ENCODE peak calls at places on chromosome 19, in seven cellular contexts. J, Q, I, T, A, U and F are unnamed samples.
A peak's percentile ranks its signal among the peaks of the same experiment; 100 is the strongest.

GRCh38 chr19:10812902-10813404 is 23.1 kb downstream of the TMED1 start:
- DNase-seq in J (no peak), Q (no peak), I (no peak), T (peak; percentile 97), A (no peak), U (no peak), F (peak; percentile 87)

GRCh38 chr19:34960103-34960805 is 3.8 kb downstream of the ZNF792 start:
- DNase-seq in J (no peak), Q (no peak), I (no peak), T (peak; percentile 86), A (no peak), U (no peak), F (peak; percentile 11)

GRCh38 chr19:38151242-38151641 is 72.8 kb downstream of the DPF1 start:
- DNase-seq in J (no peak), Q (no peak), I (no peak), T (no peak), A (no peak), U (no peak), F (no peak)

GRCh38 chr19:16445238-16446107 is 26.3 kb downstream of the EPS15L1 start:
- DNase-seq in J (no peak), Q (no peak), I (no peak), T (peak; percentile 83), A (no peak), U (no peak), F (no peak)

GRCh38 chr19:5352229-5352763 is 11.7 kb upstream of the PTPRS start:
- DNase-seq in J (no peak), Q (no peak), I (no peak), T (peak; percentile 15), A (no peak), U (no peak), F (no peak)

GRCh38 chr19:3426433-3426832 is 53.9 kb downstream of the SMIM24 start:
- DNase-seq in J (no peak), Q (no peak), I (no peak), T (no peak), A (no peak), U (no peak), F (no peak)

GRCh38 chr19:664913-665443 is 2.0 kb upstream of the RNF126 start:
- DNase-seq in J (peak; percentile 86), Q (peak; percentile 82), I (peak; percentile 74), T (peak; percentile 70), A (peak; percentile 75), U (peak; percentile 94), F (peak; percentile 55)

GRCh38 chr19:31085125-31085524 is 264.1 kb downstream of the TSHZ3 start:
- DNase-seq in J (no peak), Q (no peak), I (no peak), T (no peak), A (no peak), U (no peak), F (no peak)

GRCh38 chr19:17647071-17648020 is 40.8 kb downstream of the UNC13A start:
- DNase-seq in J (no peak), Q (no peak), I (no peak), T (no peak), A (no peak), U (peak; percentile 71), F (no peak)

GRCh38 chr19:47467914-47468313 is 3.8 kb downstream of the SLC8A2 start:
- DNase-seq in J (no peak), Q (no peak), I (no peak), T (no peak), A (no peak), U (no peak), F (no peak)

GRCh38 chr19:17933414-17934129 is 757 bp downstream of the CCDC124 start:
- DNase-seq in J (no peak), Q (no peak), I (no peak), T (peak; percentile 42), A (no peak), U (no peak), F (no peak)

GRCh38 chr19:15373644-15374043 is 5.9 kb downstream of the AKAP8 start:
- DNase-seq in J (no peak), Q (no peak), I (no peak), T (no peak), A (no peak), U (no peak), F (no peak)

GRCh38 chr19:1864480-1865171 is 1.2 kb upstream of the KLF16 start:
- DNase-seq in J (peak; percentile 82), Q (peak; percentile 72), I (peak; percentile 74), T (peak; percentile 38), A (no peak), U (peak; percentile 92), F (no peak)

GRCh38 chr19:14525729-14526128 is 3.7 kb upstream of the TECR start:
- DNase-seq in J (no peak), Q (no peak), I (no peak), T (no peak), A (no peak), U (no peak), F (no peak)

GRCh38 chr19:45460807-45461347 is 6.9 kb upstream of the FOSB start:
- DNase-seq in J (no peak), Q (no peak), I (no peak), T (no peak), A (no peak), U (no peak), F (no peak)

GRCh38 chr19:16640951-16641350 is 12.9 kb upstream of the MED26 start:
- DNase-seq in J (no peak), Q (no peak), I (no peak), T (no peak), A (no peak), U (no peak), F (no peak)

GRCh38 chr19:5001547-5002131 is 32.7 kb downstream of the KDM4B start:
- DNase-seq in J (no peak), Q (no peak), I (no peak), T (peak; percentile 71), A (no peak), U (no peak), F (no peak)

GRCh38 chr19:47848871-47849473 is 10.1 kb upstream of the TPRX2 start:
- DNase-seq in J (peak; percentile 19), Q (no peak), I (no peak), T (no peak), A (no peak), U (no peak), F (no peak)

GRCh38 chr19:10271543-10272086 is 695 bp downstream of the ICAM1 start:
- DNase-seq in J (no peak), Q (peak; percentile 68), I (peak; percentile 40), T (peak; percentile 56), A (peak; percentile 47), U (no peak), F (no peak)

DNA sequence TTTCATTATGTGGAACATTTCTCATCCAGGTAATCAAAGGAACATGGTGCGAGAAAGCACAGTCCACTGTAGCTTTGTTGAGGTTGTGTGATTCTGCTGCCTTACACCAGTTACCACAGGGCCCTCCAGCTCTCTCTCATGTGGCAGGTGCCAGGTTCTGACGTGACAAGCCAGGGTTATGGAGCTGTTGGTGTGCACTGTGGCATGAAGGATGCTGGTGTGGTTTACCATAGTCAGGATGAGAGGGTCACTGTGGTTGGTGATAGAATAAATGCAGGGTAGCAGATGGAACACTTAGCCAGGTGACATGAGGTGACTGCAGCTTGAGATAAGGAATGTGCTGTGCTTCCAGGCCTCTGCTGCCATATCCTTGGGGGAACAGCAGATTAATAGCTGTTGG is 7.4 kb downstream of the ZNF223 start:
- DNase-seq in J (no peak), Q (no peak), I (no peak), T (no peak), A (no peak), U (no peak), F (no peak)
- H3K9me3 ChIP-seq in J (peaks cover 24% of the 10 kb centered on the region), Q (no peaks in the 10 kb centered on the region), I (no peaks in the 10 kb centered on the region), T (no peaks in the 10 kb centered on the region), A (peaks cover 11% of the 10 kb centered on the region), U (peaks cover 14% of the 10 kb centered on the region), F (peaks cover 7% of the 10 kb centered on the region)

DNA sequence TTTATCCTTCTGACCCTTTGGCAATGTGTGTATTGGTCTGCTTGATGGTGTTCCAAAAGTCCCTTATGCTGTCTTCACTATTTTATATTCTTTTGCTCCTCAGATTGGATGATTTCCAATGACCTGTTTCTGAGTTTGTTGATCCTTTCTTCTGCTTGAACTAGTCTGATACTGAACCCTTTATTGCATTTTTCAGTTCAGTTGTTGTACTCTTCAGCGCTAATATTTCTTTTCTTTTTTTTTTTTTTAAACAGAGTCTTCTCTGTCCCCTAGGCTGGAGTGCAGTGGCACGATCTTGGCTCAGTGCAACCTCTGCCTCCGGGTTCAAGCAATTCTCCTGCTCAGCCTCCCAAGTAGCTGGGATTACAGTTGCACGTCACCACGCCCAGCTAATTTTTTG is 12.6 kb upstream of the ZNF566 start:
- DNase-seq in J (no peak), Q (no peak), I (no peak), T (no peak), A (no peak), U (no peak), F (no peak)
- H3K9me3 ChIP-seq in J (peaks cover 92% of the 10 kb centered on the region), Q (peaks cover 9% of the 10 kb centered on the region), I (no peaks in the 10 kb centered on the region), T (peaks cover 46% of the 10 kb centered on the region), A (peaks cover 4% of the 10 kb centered on the region), U (peaks cover 16% of the 10 kb centered on the region), F (peaks cover 76% of the 10 kb centered on the region)

DNA sequence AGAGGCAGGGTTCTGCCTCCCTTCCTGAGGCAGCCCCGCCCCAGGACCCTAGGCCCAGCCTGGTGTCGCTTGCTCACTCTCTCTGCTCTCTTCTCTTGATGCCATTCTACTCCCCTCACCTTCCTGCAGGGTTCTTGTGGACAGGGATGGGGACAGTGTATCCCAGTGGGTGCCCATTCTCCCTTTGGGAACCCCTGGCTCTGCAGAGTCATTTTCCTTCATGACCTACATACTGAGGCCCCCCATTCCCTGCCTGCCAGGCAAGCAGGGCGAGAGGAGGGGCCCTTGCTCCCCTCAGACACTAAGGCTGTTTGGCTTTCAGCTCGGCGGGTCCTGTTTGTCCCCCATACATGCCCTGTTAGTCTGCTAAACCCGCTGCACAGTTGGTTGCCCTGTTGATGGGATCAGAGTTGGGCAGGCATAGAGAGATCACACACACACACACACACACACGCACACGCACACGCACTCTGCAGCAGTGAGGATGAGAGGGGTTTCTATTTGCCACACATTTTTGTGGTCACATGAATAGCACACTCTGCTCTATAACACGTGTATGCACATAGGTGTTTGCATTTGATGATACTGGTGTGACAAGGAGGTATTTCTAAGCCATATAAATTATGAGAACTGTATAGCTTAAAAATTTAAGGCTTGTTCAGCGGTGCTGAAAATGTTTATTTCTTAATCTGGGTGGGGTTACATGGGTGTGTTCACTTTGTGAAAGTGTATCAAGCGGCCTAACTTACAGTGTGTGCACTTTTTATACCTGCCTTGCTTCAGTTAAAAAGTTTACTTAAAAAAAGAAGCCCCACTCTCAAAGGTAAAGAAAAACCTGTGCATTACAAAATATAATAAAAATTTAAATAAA is 20.3 kb downstream of the NFIX start:
- DNase-seq in J (peak; percentile 5), Q (no peak), I (no peak), T (peak; percentile 33), A (no peak), U (no peak), F (no peak)
- H3K9me3 ChIP-seq in J (no peaks in the 10 kb centered on the region), Q (no peaks in the 10 kb centered on the region), I (no peaks in the 10 kb centered on the region), T (no peaks in the 10 kb centered on the region), A (no peaks in the 10 kb centered on the region), U (no peaks in the 10 kb centered on the region), F (peaks cover 16% of the 10 kb centered on the region)

DNA sequence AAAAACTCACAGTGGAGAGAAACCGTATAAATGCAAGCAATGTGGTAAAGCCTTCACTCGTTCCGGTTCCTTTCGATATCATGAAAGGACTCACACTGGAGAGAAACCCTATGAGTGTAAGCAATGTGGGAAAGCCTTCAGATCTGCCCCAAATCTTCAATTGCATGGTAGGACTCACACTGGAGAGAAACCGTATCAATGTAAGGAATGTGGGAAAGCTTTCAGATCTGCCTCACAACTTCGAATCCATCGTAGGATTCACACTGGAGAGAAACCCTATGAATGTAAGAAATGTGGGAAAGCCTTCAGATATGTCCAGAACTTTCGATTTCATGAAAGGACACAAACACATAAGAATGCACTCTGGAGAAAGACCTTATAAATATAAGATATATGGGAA is 19.4 kb upstream of the ZNF69 start:
- DNase-seq in J (no peak), Q (no peak), I (no peak), T (no peak), A (no peak), U (no peak), F (no peak)
- H3K9me3 ChIP-seq in J (peaks cover 86% of the 10 kb centered on the region), Q (peaks cover 41% of the 10 kb centered on the region), I (no peaks in the 10 kb centered on the region), T (peaks cover 72% of the 10 kb centered on the region), A (peaks cover 33% of the 10 kb centered on the region), U (peaks cover 25% of the 10 kb centered on the region), F (peaks cover 54% of the 10 kb centered on the region)

GRCh38 chr19:44455100-44455499 is 6.8 kb upstream of the ZNF229 start:
- DNase-seq in J (no peak), Q (no peak), I (no peak), T (no peak), A (no peak), U (no peak), F (no peak)
- H3K9me3 ChIP-seq in J (peaks cover 81% of the 10 kb centered on the region), Q (peaks cover 4% of the 10 kb centered on the region), I (no peaks in the 10 kb centered on the region), T (peaks cover 27% of the 10 kb centered on the region), A (peaks cover 4% of the 10 kb centered on the region), U (peaks cover 19% of the 10 kb centered on the region), F (peaks cover 35% of the 10 kb centered on the region)